ENCODE peak calls at places on chromosomes 11 and 22, in nine cellular contexts. B is tibial nerve, Y is substantia nigra, C is A549, K is cardiac muscle cell, H is brain microvascular endothelial cell, U is dorsolateral prefrontal cortex, Q is mesenchymal stem cell, J is upper lobe of right lung. T is an unnamed sample.

GRCh38 chr11:124863137-124863825 is 2.0 kb upstream of the ROBO3 start:
- DNase-seq in J (peak; percentile 77), Y (peak; percentile 23), H (peak; percentile 16), C (no peak), U (peak; percentile 59), B (no peak), Q (peak; percentile 43), K (peak; percentile 55), T (no peak)

GRCh38 chr11:77636738-77637344 is 753 bp downstream of the CLNS1A start:
- DNase-seq in H (no peak), B (no peak), Q (peak; percentile 17), J (no peak), C (no peak), Y (no peak), K (no peak), U (no peak), T (peak; percentile 28)

GRCh38 chr11:5712507-5712906 is 22.9 kb downstream of the TRIM22 start:
- DNase-seq in Q (no peak), Y (no peak), H (no peak), B (no peak), J (no peak), K (peak; percentile 4), C (peak; percentile 18), U (no peak), T (no peak)

GRCh38 chr22:29987143-29987542 is 93.1 kb upstream of the HORMAD2 start:
- DNase-seq in C (no peak), J (no peak), K (no peak), Q (no peak), Y (peak; percentile 28), H (no peak), U (peak; percentile 46), B (no peak), T (no peak)

GRCh38 chr11:1682225-1682901 is 14.6 kb upstream of the KRTAP5-6 start:
- DNase-seq in Y (no peak), C (no peak), K (no peak), Q (no peak), H (no peak), J (no peak), B (no peak), U (no peak), T (no peak)

GRCh38 chr11:368414-369335 is 624 bp upstream of the B4GALNT4 start:
- DNase-seq in Y (no peak), U (no peak), H (peak; percentile 7), Q (peak; percentile 71), K (peak; percentile 21), C (peak; percentile 48), B (no peak), J (no peak), T (no peak)

GRCh38 chr11:65524010-65524746 is 705 bp upstream of the SCYL1 start:
- DNase-seq in K (no peak), Y (no peak), C (no peak), U (no peak), H (no peak), J (peak; percentile 83), Q (no peak), B (no peak), T (no peak)

GRCh38 chr11:7600205-7600775 is 73.0 kb downstream of the CYB5R2 start:
- DNase-seq in B (peak; percentile 28), K (peak; percentile 97), C (peak; percentile 22), Q (peak; percentile 95), Y (peak; percentile 38), J (peak; percentile 73), U (no peak), H (peak; percentile 53), T (peak; percentile 10)

GRCh38 chr11:77968337-77968736 is 26.1 kb downstream of the INTS4 start:
- DNase-seq in J (no peak), K (no peak), H (no peak), U (no peak), Y (no peak), Q (no peak), C (no peak), B (no peak), T (no peak)

GRCh38 chr11:32032478-32032877 is 58.4 kb upstream of the RCN1 start:
- DNase-seq in U (no peak), B (no peak), Q (no peak), H (no peak), Y (no peak), J (no peak), K (peak; percentile 21), C (no peak), T (no peak)

GRCh38 chr11:59191095-59191494 is 19.2 kb downstream of the DTX4 start:
- DNase-seq in C (no peak), Q (no peak), Y (no peak), H (no peak), B (no peak), J (no peak), U (no peak), K (no peak), T (no peak)

GRCh38 chr11:134516529-134516928 is 104.5 kb upstream of the B3GAT1 start:
- DNase-seq in Q (no peak), K (no peak), H (no peak), B (no peak), J (peak; percentile 40), U (peak; percentile 67), C (no peak), Y (no peak), T (no peak)

GRCh38 chr11:65870706-65871681 is 1.6 kb downstream of the EFEMP2 start:
- DNase-seq in Y (no peak), C (no peak), B (no peak), U (no peak), Q (peak; percentile 69), H (no peak), K (no peak), J (no peak), T (no peak)

GRCh38 chr11:35725880-35726279 is 63.3 kb downstream of the TRIM44 start:
- DNase-seq in U (no peak), C (no peak), Q (peak; percentile 54), K (peak; percentile 54), J (no peak), Y (no peak), H (peak; percentile 85), B (no peak), T (peak; percentile 56)

GRCh38 chr22:40030026-40030756 is 35.4 kb downstream of the FAM83F start:
- DNase-seq in Q (no peak), B (no peak), C (no peak), J (peak; percentile 46), K (no peak), H (no peak), Y (no peak), U (no peak), T (no peak)

GRCh38 chr11:65116370-65117205 is 913 bp downstream of the ZNHIT2 start:
- DNase-seq in Q (peak; percentile 64), C (no peak), J (peak; percentile 79), B (no peak), U (no peak), Y (no peak), H (no peak), K (peak; percentile 59), T (no peak)

GRCh38 chr11:131581006-131581405 is 210.6 kb downstream of the NTM start:
- DNase-seq in J (no peak), U (no peak), C (no peak), Y (no peak), H (no peak), B (no peak), Q (no peak), K (peak; percentile 21), T (no peak)
- H3K27ac ChIP-seq in J (no peak overlapping the region), U (peak overlapping the region; percentile 97), C (no peak overlapping the region), Y (peak overlapping the region; percentile 99), H (no peak overlapping the region), B (no peak overlapping the region), Q (no peak overlapping the region), K (no peak overlapping the region), T (no peak overlapping the region)

GRCh38 chr22:42433754-42434153 is 1.6 kb upstream of the NFAM1 start:
- DNase-seq in Q (no peak), B (no peak), H (no peak), J (no peak), C (no peak), Y (no peak), U (no peak), K (no peak), T (no peak)
- H3K27ac ChIP-seq in Q (no peak overlapping the region), B (no peak overlapping the region), H (no peak overlapping the region), J (no peak overlapping the region), C (no peak overlapping the region), Y (no peak overlapping the region), U (no peak overlapping the region), K (no peak overlapping the region), T (no peak overlapping the region)

DNA sequence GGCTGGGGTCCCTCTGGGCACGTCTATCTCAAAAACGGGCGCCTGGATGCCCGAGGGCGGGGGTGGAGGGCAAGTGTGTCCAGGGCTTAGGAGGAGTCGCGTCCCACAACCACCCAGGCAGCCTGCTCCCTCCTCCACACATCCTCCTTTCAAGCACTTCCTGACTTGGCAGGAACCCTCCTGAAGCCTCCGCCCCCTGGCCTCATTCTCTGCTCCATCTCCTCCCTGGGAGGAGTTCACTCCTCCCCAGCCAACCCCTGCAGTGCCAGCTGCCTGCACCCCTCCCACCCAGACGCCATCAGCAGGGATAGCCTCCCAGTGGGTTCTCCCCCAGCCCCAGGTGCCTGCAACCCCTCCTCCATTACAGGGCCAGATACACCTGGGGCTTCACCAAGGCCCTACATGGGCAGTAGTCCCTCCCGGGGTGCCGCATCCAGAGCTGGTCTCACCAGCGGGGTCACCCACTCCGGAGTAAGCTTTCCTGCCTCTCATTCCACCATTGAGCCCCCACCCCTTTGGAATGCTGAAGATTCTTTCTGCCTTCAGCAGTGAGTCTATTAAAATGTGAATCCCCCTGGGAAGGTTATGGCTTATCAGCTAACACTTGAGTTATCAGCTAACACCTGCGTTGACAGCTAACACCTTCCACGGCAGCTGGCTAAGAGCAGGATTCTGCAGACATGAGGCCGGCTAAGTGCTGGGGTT is 24.4 kb downstream of the RTN4R start:
- DNase-seq in B (no peak), J (peak; percentile 89), H (peak; percentile 55), Y (peak; percentile 37), K (peak; percentile 92), U (peak; percentile 86), Q (peak; percentile 56), C (peak; percentile 13), T (peak; percentile 71)
- H3K27ac ChIP-seq in B (peak overlapping the region; percentile 28), J (peak overlapping the region; percentile 30), H (no peak overlapping the region), Y (no peak overlapping the region), K (peak overlapping the region; percentile 80), U (peak overlapping the region; percentile 97), Q (no peak overlapping the region), C (peak overlapping the region; percentile 65), T (no peak overlapping the region)

GRCh38 chr22:19852177-19852781 is 2.4 kb downstream of the GNB1L start:
- DNase-seq in C (no peak), J (no peak), Q (no peak), K (no peak), B (no peak), H (no peak), U (peak; percentile 72), Y (no peak), T (no peak)
- H3K27ac ChIP-seq in C (no peak overlapping the region), J (peak overlapping the region; percentile 21), Q (no peak overlapping the region), K (no peak overlapping the region), B (no peak overlapping the region), H (no peak overlapping the region), U (no peak overlapping the region), Y (no peak overlapping the region), T (no peak overlapping the region)

T was measured in SJCRH30.